ENCODE peak calls at places on chromosomes 12 and 14, in ten cellular contexts. J is GM12878, D is GM12892, I is H1, H is Panc1, T is HepG2, E is GM23338, O is SK-N-MC, W is GM12891, S is sigmoid colon. F is an unnamed sample.

GRCh38 chr12:126384029-126384564 is 1318.9 kb downstream of the AACS start:
- DNase-seq in J (no peak), D (no peak), I (no peak), H (no peak), T (no peak), E (no peak), O (no peak), W (no peak), S (no peak), F (no peak)

GRCh38 chr14:37172024-37172869 is at the start of gene SLC25A21:
- DNase-seq in J (no peak), D (no peak), I (peak; percentile 61), H (peak; percentile 62), T (peak; percentile 85), E (peak; percentile 89), O (no peak), W (no peak), S (peak; percentile 87), F (peak; percentile 66)

GRCh38 chr14:55449116-55449515 is 8.7 kb upstream of the TBPL2 start:
- DNase-seq in J (no peak), D (no peak), I (no peak), H (no peak), T (no peak), E (no peak), O (no peak), W (no peak), S (no peak), F (no peak)

GRCh38 chr12:132147423-132148367 is 3.4 kb downstream of the NOC4L start:
- DNase-seq in J (no peak), D (no peak), I (no peak), H (no peak), T (no peak), E (no peak), O (no peak), W (no peak), S (peak; percentile 60), F (peak; percentile 57)

GRCh38 chr12:102535306-102535705 is 54.9 kb upstream of the IGF1 start:
- DNase-seq in J (no peak), D (no peak), I (no peak), H (no peak), T (no peak), E (peak; percentile 32), O (no peak), W (no peak), S (no peak), F (no peak)

GRCh38 chr14:54781936-54782802 is 120.5 kb downstream of the GCH1 start:
- DNase-seq in J (no peak), D (no peak), I (no peak), H (no peak), T (no peak), E (no peak), O (no peak), W (no peak), S (peak; percentile 57), F (no peak)

GRCh38 chr12:88600272-88600671 is 20.0 kb upstream of the KITLG start:
- DNase-seq in J (no peak), D (no peak), I (no peak), H (no peak), T (no peak), E (no peak), O (no peak), W (no peak), S (no peak), F (no peak)

GRCh38 chr14:105197274-105197673 is 16.2 kb upstream of the NUDT14 start:
- DNase-seq in J (no peak), D (no peak), I (no peak), H (no peak), T (no peak), E (no peak), O (no peak), W (no peak), S (no peak), F (no peak)

GRCh38 chr12:86233126-86233525 is 23.1 kb downstream of the MGAT4C start:
- DNase-seq in J (no peak), D (no peak), I (no peak), H (no peak), T (no peak), E (no peak), O (no peak), W (no peak), S (no peak), F (no peak)

GRCh38 chr12:2339022-2339431 is 286.2 kb downstream of the CACNA1C start:
- DNase-seq in J (no peak), D (no peak), I (no peak), H (no peak), T (no peak), E (no peak), O (no peak), W (no peak), S (no peak), F (no peak)

DNA sequence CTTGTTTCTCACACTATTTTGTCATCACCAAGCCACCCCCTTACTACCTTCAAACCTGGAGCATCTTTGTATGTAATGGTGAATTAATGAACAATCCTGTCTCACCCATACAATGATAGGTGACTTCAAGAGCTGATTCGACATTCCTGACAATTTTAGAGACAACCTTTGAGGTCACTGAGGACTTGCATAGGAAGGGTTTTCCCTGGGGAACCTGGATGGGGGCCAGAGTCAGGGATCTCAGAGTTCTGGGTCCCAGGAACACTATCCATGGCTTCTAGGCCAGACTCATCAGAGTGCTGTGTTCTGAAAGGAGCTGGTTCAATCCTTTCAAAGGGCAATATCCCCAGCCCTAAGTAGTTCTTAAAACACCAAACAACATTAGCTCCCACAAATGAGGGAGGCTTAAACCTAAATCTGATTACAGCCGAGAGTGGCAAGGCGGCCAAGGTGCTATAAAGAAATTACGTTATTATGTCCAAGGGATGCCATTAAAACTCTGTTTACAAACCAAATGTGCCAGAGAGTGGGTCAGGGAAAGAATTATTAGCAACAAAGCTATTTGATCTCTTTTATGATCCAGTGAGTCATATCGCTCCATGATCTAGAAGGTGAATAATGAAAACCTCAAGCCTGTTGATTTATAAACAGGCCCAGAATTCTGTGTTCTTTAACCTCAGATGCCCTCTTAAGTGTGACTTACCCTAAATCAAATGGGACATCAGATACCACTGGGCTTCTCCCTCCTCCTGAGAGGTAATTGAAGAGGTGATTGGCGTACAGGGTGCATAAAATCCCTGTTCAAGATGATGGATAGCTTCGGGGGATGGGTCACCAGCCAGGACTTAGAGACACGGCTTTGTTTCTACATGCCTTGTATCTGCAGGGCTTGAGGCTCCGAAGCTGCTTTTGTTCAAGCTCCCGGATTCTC is 230.2 kb upstream of the TBX3 start:
- DNase-seq in J (no peak), D (no peak), I (no peak), H (peak; percentile 41), T (no peak), E (no peak), O (no peak), W (no peak), S (no peak), F (no peak)
- TF ChIP-seq POLR2AphosphoS5 in J (no peak), D (no peak), I (no peak), H (no peak), T (no peak), E (no peak), O (no peak), W (no peak), S (no peak), F (no peak)

GRCh38 chr14:100030441-100031153 is 34.6 kb upstream of the EVL start:
- DNase-seq in J (no peak), D (no peak), I (no peak), H (peak; percentile 30), T (no peak), E (no peak), O (no peak), W (no peak), S (no peak), F (no peak)
- TF ChIP-seq POLR2AphosphoS5 in J (no peak), D (no peak), I (no peak), H (no peak), T (no peak), E (no peak), O (no peak), W (no peak), S (peak; percentile 39), F (no peak)

GRCh38 chr12:76158518-76159321 is 74.2 kb upstream of the NAP1L1 start:
- DNase-seq in J (peak; percentile 91), D (peak; percentile 34), I (peak; percentile 21), H (peak; percentile 56), T (peak; percentile 53), E (peak; percentile 82), O (no peak), W (peak; percentile 41), S (peak; percentile 62), F (no peak)
- TF ChIP-seq POLR2AphosphoS5 in J (no peak), D (peak; percentile 56), I (no peak), H (no peak), T (no peak), E (no peak), O (no peak), W (peak; percentile 36), S (no peak), F (peak; percentile 24)

DNA sequence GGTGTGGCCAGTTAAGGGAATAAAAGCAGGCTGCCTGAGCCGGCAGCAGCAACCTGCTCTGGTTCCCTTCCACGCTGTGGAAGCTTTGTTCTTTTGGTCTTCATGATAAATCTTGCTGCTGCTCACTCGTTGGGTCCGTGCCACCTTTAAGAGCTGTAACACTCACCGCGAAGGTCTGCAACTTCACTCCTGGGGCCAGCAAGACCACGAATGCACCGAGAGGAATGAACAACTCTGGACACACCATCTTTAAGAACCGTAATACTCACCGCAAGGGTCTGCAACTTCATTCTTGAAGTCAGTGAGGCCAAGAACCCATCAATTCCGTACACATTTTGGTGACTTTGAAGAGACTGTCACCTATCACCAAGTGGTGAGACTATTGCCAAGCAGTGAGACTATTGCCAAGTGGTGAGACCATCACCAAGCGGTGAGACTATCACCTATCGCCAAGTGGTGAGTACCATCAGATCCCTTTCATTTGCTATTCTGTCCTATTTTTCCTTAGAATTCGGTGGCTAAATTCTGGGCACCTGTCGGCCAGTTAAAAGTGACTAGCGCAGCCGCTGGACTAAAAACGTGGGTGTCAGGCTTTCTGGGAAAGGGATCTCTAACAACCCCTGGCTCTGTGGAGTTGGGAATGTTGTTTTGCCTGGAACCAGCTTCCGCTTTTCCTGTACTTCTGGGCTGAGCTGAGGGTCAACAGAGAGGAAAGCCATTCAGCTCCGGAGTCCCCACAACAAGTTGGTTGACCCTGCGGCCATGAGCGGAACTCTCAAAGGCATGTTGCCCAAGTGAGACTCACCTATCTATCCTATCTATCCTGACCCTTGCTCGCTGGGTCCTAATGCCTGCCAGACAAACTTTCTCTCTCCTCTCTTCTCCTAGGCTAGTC is at the start of gene DHRS2:
- DNase-seq in J (no peak), D (no peak), I (no peak), H (no peak), T (peak; percentile 100), E (peak; percentile 31), O (no peak), W (no peak), S (no peak), F (no peak)
- TF ChIP-seq POLR2AphosphoS5 in J (no peak), D (no peak), I (no peak), H (no peak), T (peak; percentile 97), E (no peak), O (no peak), W (no peak), S (no peak), F (no peak)

GRCh38 chr14:81400202-81400678 is at the start of gene STON2:
- DNase-seq in J (no peak), D (no peak), I (no peak), H (no peak), T (no peak), E (no peak), O (no peak), W (no peak), S (no peak), F (no peak)
- TF ChIP-seq POLR2AphosphoS5 in J (no peak), D (no peak), I (no peak), H (no peak), T (no peak), E (no peak), O (no peak), W (no peak), S (no peak), F (no peak)

GRCh38 chr12:12470751-12471300 is 91.8 kb downstream of the DUSP16 start:
- DNase-seq in J (no peak), D (no peak), I (no peak), H (no peak), T (no peak), E (no peak), O (no peak), W (no peak), S (no peak), F (no peak)
- TF ChIP-seq POLR2AphosphoS5 in J (no peak), D (no peak), I (no peak), H (no peak), T (no peak), E (no peak), O (no peak), W (no peak), S (no peak), F (no peak)

F was measured in suprapubic skin.